ENCODE peak calls at places on chromosomes 7 and 10, in four cellular contexts. Q, B, O and R are unnamed samples.

GRCh38 chr10:4073912-4074311 is 288.9 kb upstream of the KLF6 start:
- DNase-seq in O (no peak), B (peak), Q (no peak), R (no peak)

GRCh38 chr10:133134411-133135115 is 25.5 kb upstream of the KNDC1 start:
- DNase-seq in B (peak), O (no peak), Q (no peak), R (no peak)

GRCh38 chr10:63763744-63764143 is 242.5 kb downstream of the REEP3 start:
- DNase-seq in Q (peak), O (no peak), B (no peak), R (no peak)

GRCh38 chr10:91313761-91314520 is 93.5 kb downstream of the PCGF5 start:
- DNase-seq in Q (no peak), O (peak), B (no peak), R (peak)

GRCh38 chr10:27710009-27710408 is 35.6 kb downstream of the MKX start:
- DNase-seq in O (no peak), Q (no peak), B (no peak), R (no peak)

GRCh38 chr7:147406521-147407115 is 1183.9 kb upstream of the C7orf33 start:
- DNase-seq in O (no peak), Q (no peak), B (no peak), R (no peak)

GRCh38 chr7:52431082-52431815 is 604.2 kb upstream of the POM121L12 start:
- DNase-seq in B (no peak), Q (no peak), O (no peak), R (no peak)

GRCh38 chr10:103758294-103758681 is 97.1 kb downstream of the SH3PXD2A start:
- DNase-seq in O (no peak), B (peak), Q (peak), R (no peak)

GRCh38 chr10:70212879-70213278 is 20.4 kb downstream of the PPA1 start:
- DNase-seq in B (no peak), O (no peak), Q (no peak), R (no peak)

GRCh38 chr10:15189133-15189881 is 20.8 kb upstream of the NMT2 start:
- DNase-seq in Q (no peak), B (no peak), O (no peak), R (no peak)

GRCh38 chr10:133131053-133131452 is 29.0 kb upstream of the KNDC1 start:
- DNase-seq in Q (no peak), B (peak), O (no peak), R (no peak)

GRCh38 chr7:39172137-39172536 is 194.4 kb downstream of the POU6F2 start:
- DNase-seq in O (no peak), Q (no peak), B (no peak), R (no peak)

GRCh38 chr10:109183366-109183765 is 739.9 kb downstream of the XPNPEP1 start:
- DNase-seq in O (no peak), B (no peak), Q (no peak), R (no peak)

GRCh38 chr7:18693401-18693800 is 197.9 kb downstream of the HDAC9 start:
- DNase-seq in Q (peak), O (peak), B (no peak), R (peak)

GRCh38 chr10:3131098-3131497 is 41.5 kb downstream of the PITRM1 start:
- DNase-seq in B (no peak), Q (peak), O (no peak), R (no peak)

GRCh38 chr10:131983780-131984179 is 2.1 kb upstream of the BNIP3 start:
- DNase-seq in Q (peak), B (no peak), O (no peak), R (no peak)

GRCh38 chr7:33692956-33693355 is 212.4 kb upstream of the BMPER start:
- DNase-seq in B (no peak), O (no peak), Q (no peak), R (no peak)

GRCh38 chr7:12571691-12572090 is 1.2 kb downstream of the SCIN start:
- DNase-seq in Q (no peak), O (no peak), B (no peak), R (no peak)

GRCh38 chr10:29816801-29817558 is 182.2 kb upstream of the SVIL start:
- DNase-seq in Q (no peak), B (no peak), O (no peak), R (no peak)

GRCh38 chr10:132866601-132867381 is 75.6 kb downstream of the CFAP46 start:
- DNase-seq in O (no peak), Q (no peak), B (peak), R (no peak)

GRCh38 chr10:66714741-66715140 is 211.1 kb upstream of the LRRTM3 start:
- DNase-seq in B (no peak), Q (no peak), O (no peak), R (no peak)

GRCh38 chr7:18877874-18878273 is 239.6 kb downstream of the TWIST1 start:
- DNase-seq in O (no peak), Q (no peak), B (no peak), R (no peak)

GRCh38 chr10:76324283-76324682 is 892.9 kb downstream of the LRMDA start:
- DNase-seq in O (no peak), B (peak), Q (no peak), R (no peak)

GRCh38 chr10:49109669-49110335 is 5.5 kb downstream of the VSTM4 start:
- DNase-seq in Q (no peak), B (peak), O (peak), R (no peak)

GRCh38 chr7:13179011-13179574 is 491.7 kb downstream of the ARL4A start:
- DNase-seq in B (no peak), O (peak), Q (peak), R (no peak)

GRCh38 chr10:95475003-95475383 is 86.2 kb downstream of the SORBS1 start:
- DNase-seq in B (no peak), O (no peak), Q (no peak), R (no peak)

GRCh38 chr7:100396421-100396982 is 23.2 kb downstream of the PILRA start:
- DNase-seq in Q (no peak), O (no peak), B (no peak), R (no peak)

GRCh38 chr10:85012305-85012704 is 683.9 kb downstream of the CCSER2 start:
- DNase-seq in B (no peak), O (no peak), Q (no peak), R (no peak)

GRCh38 chr7:152052772-152053171 is 27.3 kb downstream of the GALNT11 start:
- DNase-seq in Q (no peak), B (no peak), O (peak), R (no peak)

GRCh38 chr7:84331665-84332064 is 137.1 kb upstream of the SEMA3A start:
- DNase-seq in O (peak), B (no peak), Q (no peak), R (no peak)

GRCh38 chr10:62082729-62083412 is 181.4 kb downstream of the ARID5B start:
- DNase-seq in Q (peak), B (no peak), O (peak), R (no peak)

GRCh38 chr10:117545141-117546019 is 2.8 kb downstream of the EMX2 start:
- DNase-seq in B (no peak), Q (no peak), O (no peak), R (no peak)

GRCh38 chr10:94274142-94274787 is 88.5 kb downstream of the NOC3L start:
- DNase-seq in Q (no peak), B (peak), O (no peak), R (no peak)

GRCh38 chr10:14758994-14759664 is 15.6 kb downstream of the FAM107B start:
- DNase-seq in B (no peak), O (peak), Q (peak), R (no peak)

GRCh38 chr10:130200156-130201042 is 64.2 kb downstream of the GLRX3 start:
- DNase-seq in O (no peak), B (no peak), Q (no peak), R (no peak)

GRCh38 chr10:127320176-127320575 is 123.8 kb upstream of the INSYN2A start:
- DNase-seq in Q (no peak), O (no peak), B (no peak), R (no peak)

DNA sequence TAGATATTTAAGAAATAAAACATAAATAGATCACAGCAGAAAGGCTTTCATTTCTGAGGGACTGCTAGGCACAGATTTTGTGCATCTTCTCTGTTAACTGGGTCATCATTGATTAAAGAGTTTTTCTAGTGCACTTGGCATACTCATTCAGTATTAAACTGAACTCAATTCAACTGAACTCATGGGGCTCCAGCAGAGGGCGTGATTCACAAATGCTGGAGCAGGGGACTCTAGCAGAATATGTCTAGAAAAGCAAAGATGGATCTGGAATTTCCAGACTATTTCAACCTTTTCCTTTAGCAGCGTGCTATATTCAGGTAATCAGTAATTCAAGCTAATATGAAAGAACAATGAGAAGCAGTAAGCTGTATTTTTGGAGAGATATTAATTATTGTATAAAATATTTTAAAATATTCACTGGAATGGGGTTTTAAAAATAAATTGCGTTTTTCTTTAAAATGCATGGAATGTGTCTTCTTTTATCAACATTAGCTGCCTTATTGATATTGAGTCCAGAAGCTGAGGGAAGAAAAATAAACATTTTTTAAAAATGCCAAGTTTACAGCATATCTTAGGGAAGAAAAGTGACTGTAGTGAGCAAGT is 296.8 kb upstream of the CACNA2D1 start:
- DNase-seq in O (peak), Q (peak), B (no peak), R (no peak)
- TF ChIP-seq CTCF in O (peak), Q (peak), B (peak), R (peak)

GRCh38 chr10:1779796-1780195 is 42.5 kb upstream of the ADARB2 start:
- DNase-seq in O (no peak), Q (no peak), B (no peak), R (no peak)
- TF ChIP-seq CTCF in O (no peak), Q (no peak), B (no peak), R (no peak)

DNA sequence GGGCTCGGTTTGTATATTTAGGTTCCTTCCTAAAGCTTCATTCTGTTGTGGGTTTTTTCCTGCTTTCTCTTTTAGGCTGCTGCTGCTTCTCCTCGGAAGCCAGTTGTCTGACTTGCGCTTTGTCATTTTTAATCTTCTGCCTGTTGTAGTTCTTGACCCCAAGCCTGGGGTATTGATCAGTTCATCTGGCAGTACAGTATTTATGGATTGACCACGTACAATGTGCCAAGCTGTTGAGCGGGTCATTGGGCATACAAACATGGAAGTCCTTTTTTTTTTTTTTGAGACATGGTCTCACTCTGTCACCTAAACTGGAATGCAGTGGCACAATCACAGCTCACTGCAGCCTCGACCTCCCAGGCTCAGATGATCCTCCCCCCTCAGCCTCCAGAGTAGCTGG is 4.3 kb downstream of the PROSER2 start:
- DNase-seq in B (no peak), O (no peak), Q (no peak), R (no peak)
- TF ChIP-seq CTCF in B (no peak), O (no peak), Q (no peak), R (no peak)

GRCh38 chr7:92832623-92833023 is 3.8 kb downstream of the CDK6 start:
- DNase-seq in B (no peak), O (no peak), Q (no peak), R (no peak)

GRCh38 chr7:92834661-92835139 is 1.7 kb downstream of the CDK6 start:
- DNase-seq in B (peak), O (no peak), Q (no peak), R (no peak)

GRCh38 chr7:92835140-92835850 is 1.1 kb downstream of the CDK6 start:
- DNase-seq in Q (peak), O (peak), B (peak), R (peak)

GRCh38 chr7:92833024-92833765 is 3.2 kb downstream of the CDK6 start:
- DNase-seq in O (peak), B (peak), Q (peak), R (no peak)

DNA sequence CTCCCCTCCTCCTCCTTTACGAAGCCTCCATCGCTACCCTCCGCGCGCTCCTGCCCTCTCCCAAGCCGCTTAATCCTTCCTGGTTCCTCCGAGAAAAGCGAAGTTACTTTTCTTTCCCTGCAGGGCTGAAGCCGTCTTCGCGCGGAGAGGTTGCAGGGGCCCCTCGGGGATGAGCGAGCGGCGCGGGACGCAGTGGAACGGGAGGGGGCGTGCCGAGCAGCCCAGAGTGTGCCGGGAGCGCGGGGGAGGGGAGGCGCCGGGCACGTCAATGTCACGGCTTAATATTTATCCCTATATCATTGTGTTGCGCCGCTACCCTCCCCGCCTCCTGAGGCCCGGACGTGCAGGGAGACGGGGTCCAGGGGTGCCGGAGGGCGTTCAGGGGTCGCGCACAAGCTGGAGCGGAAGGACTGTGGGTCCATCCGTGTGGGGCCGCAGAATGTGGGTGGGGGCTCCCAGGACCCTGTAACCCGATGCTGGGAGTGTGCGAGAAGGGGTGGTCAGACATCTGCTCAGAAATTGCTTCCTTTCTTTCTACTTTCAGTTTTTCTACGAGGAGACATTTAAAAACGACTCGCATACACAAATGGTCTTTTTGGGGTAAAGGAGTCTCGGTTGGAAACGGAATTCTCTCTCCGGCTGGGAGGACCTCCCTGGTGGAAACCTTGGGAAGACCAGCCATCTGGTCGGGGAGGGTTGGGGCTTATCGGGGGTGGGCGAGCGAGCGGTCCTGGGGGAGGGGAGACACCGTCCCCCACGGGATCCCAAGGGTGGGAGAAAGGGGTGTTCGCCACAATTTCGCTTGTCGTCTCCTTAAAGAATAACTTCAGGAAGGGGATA is 2.4 kb downstream of the CDK6 start:
- DNase-seq in B (peak), O (peak), Q (peak), R (no peak)
- TF ChIP-seq CTCF in B (no peak), O (peak), Q (no peak), R (no peak)

GRCh38 chr7:1368682-1369571 is 90.3 kb downstream of the MICALL2 start:
- DNase-seq in O (peak), Q (peak), B (no peak), R (no peak)
- TF ChIP-seq CTCF in O (peak), Q (peak), B (no peak), R (no peak)

DNA sequence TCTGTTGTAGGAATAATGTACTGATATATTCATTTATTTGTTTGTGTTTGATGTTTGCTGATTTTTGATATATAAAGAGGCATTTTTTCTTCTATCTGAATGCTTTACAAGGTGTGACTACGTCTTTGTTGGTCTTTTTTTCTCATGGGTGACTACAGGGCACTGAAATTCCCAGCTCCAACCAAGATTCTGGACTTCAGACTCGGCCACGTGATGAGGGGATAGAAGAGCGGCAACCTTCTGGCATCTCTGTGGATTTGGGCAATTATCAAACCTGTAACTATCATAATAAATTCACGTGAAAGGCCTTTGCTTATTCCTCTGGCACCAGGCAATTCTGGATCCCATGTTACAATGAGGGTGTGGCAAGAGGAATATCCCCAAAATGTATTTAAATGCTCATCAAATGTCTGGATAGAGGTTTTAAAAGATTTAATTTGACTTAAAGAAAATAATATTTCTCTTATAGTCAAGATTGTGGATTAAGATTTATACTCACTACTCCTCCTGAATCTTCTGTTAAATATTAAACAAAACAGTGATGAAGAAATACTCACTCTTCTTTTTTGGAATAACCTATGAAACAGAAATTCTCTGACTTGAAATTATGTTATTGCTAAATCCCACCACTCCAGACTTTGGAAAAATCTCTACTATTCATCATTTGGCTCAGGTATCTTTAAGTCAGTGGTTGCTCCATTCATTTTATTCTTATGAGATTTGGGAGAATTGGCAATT is 276.3 kb downstream of the GPR37 start:
- DNase-seq in B (no peak), O (no peak), Q (no peak), R (no peak)
- TF ChIP-seq CTCF in B (no peak), O (no peak), Q (no peak), R (no peak)

GRCh38 chr10:72334832-72335393 is 19.8 kb downstream of the DNAJB12 start:
- DNase-seq in Q (no peak), B (peak), O (no peak), R (peak)
- TF ChIP-seq CTCF in Q (no peak), B (no peak), O (no peak), R (peak)

GRCh38 chr7:1707756-1708611 is 37.9 kb downstream of the ELFN1 start:
- DNase-seq in B (no peak), Q (no peak), O (no peak), R (no peak)
- TF ChIP-seq CTCF in B (peak), Q (peak), O (peak), R (peak)

GRCh38 chr10:92756233-92757065 is 66.7 kb downstream of the HHEX start:
- DNase-seq in O (peak), Q (peak), B (no peak), R (no peak)

GRCh38 chr10:92757720-92758119 is 68.0 kb downstream of the HHEX start:
- DNase-seq in O (no peak), B (no peak), Q (no peak), R (no peak)

GRCh38 chr10:92758594-92758993 is 68.8 kb downstream of the HHEX start:
- DNase-seq in O (no peak), Q (no peak), B (no peak), R (no peak)

GRCh38 chr10:92755725-92756124 is 66.0 kb downstream of the HHEX start:
- DNase-seq in Q (no peak), B (no peak), O (no peak), R (no peak)

GRCh38 chr10:92757066-92757716 is 67.4 kb downstream of the HHEX start:
- DNase-seq in O (peak), Q (peak), B (peak), R (no peak)
- TF ChIP-seq CTCF in O (peak), Q (no peak), B (no peak), R (peak)

DNA sequence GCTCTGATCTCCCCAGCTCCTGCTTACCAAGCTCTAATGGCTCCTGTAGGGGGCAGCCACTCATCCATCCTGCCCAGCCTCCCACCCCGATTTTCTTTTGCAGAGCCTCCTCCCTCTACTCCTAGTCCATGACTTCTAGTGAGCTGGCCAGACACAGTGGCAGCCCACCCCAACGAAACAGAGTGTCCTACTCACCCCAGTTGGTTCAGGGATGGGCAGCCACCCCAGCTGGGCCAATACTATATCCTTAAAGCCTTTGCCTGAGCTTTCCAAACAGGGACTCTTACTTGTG is 77.1 kb downstream of the GRID1 start:
- DNase-seq in O (no peak), B (no peak), Q (no peak), R (no peak)
- TF ChIP-seq CTCF in O (no peak), B (no peak), Q (no peak), R (no peak)